ENCODE peak calls at places on chromosomes 13 and 19, in five cellular contexts. D, Q, R, P and W are unnamed samples. For H3K4me1, the result is how much of the 10 kb centered on the place peaks cover.

GRCh38 chr19:16594131-16594586 is 21.9 kb upstream of the SLC35E1 start:
- DNase-seq in P (no peak), R (peak), D (no peak), Q (no peak), W (no peak)

GRCh38 chr13:37059136-37059847 is at the start of gene SUPT20H:
- DNase-seq in D (peak), R (peak), P (peak), Q (peak), W (peak)

GRCh38 chr13:43981091-43981490 is 101.4 kb downstream of the LACC1 start:
- DNase-seq in R (no peak), D (peak), P (no peak), Q (no peak), W (no peak)

GRCh38 chr13:99640260-99640659 is 139.0 kb downstream of the TM9SF2 start:
- DNase-seq in R (no peak), D (no peak), Q (no peak), P (no peak), W (no peak)

GRCh38 chr19:41098762-41099161 is 10.5 kb downstream of the CYP2A13 start:
- DNase-seq in D (no peak), R (no peak), Q (no peak), P (no peak), W (no peak)

GRCh38 chr13:109687559-109688448 is 98.6 kb downstream of the IRS2 start:
- DNase-seq in P (no peak), Q (no peak), D (no peak), R (no peak), W (no peak)

GRCh38 chr13:33721719-33722118 is 96.2 kb upstream of the RFC3 start:
- DNase-seq in D (no peak), P (peak), R (no peak), Q (peak), W (no peak)

GRCh38 chr19:29896790-29897189 is 45.2 kb upstream of the URI1 start:
- DNase-seq in R (no peak), P (no peak), Q (no peak), D (no peak), W (no peak)

GRCh38 chr13:73101608-73102007 is 42.8 kb downstream of the KLF5 start:
- DNase-seq in Q (no peak), R (no peak), D (no peak), P (no peak), W (no peak)

GRCh38 chr13:113350938-113351335 is 13.0 kb downstream of the GRTP1 start:
- DNase-seq in D (no peak), P (no peak), R (no peak), Q (no peak), W (no peak)

GRCh38 chr13:74819549-74819948 is 662.4 kb downstream of the TBC1D4 start:
- DNase-seq in R (no peak), D (no peak), P (no peak), Q (no peak), W (no peak)

GRCh38 chr13:76425930-76426329 is 460.3 kb downstream of the KCTD12 start:
- DNase-seq in P (peak), D (no peak), R (no peak), Q (peak), W (no peak)

GRCh38 chr13:80001510-80001842 is 339.4 kb downstream of the SPRY2 start:
- DNase-seq in D (no peak), R (no peak), Q (no peak), P (no peak), W (no peak)

GRCh38 chr19:33221641-33222040 is 4.0 kb downstream of the SLC7A10 start:
- DNase-seq in D (no peak), Q (peak), R (no peak), P (no peak), W (no peak)

GRCh38 chr13:45472171-45472705 is 7.5 kb downstream of the COG3 start:
- DNase-seq in Q (no peak), P (no peak), R (no peak), D (no peak), W (no peak)

GRCh38 chr19:35986664-35987570 is 8.1 kb upstream of the SDHAF1 start:
- DNase-seq in P (no peak), R (no peak), Q (peak), D (peak), W (peak)

GRCh38 chr13:81379183-81379582 is 1038.3 kb upstream of the SPRY2 start:
- DNase-seq in D (no peak), R (no peak), P (no peak), Q (no peak), W (no peak)

GRCh38 chr13:94917814-94918213 is 205.5 kb upstream of the SOX21 start:
- DNase-seq in D (no peak), R (no peak), Q (no peak), P (peak), W (no peak)

GRCh38 chr13:21227917-21228316 is 51.5 kb downstream of the MRPL57 start:
- DNase-seq in Q (no peak), P (no peak), D (no peak), R (no peak), W (no peak)

GRCh38 chr19:5126498-5127223 is 157.7 kb downstream of the KDM4B start:
- DNase-seq in R (no peak), D (no peak), Q (no peak), P (no peak), W (peak)

GRCh38 chr13:69970521-69970920 is 137.1 kb upstream of the ATXN8OS start:
- DNase-seq in P (peak), R (no peak), D (no peak), Q (no peak), W (no peak)

GRCh38 chr19:56333506-56333905 is 18.9 kb upstream of the ZSCAN5A start:
- DNase-seq in P (peak), D (peak), R (peak), Q (peak), W (peak)

GRCh38 chr13:99721606-99722384 is 220.5 kb downstream of the TM9SF2 start:
- DNase-seq in D (no peak), R (no peak), Q (no peak), P (no peak), W (no peak)

GRCh38 chr13:114082849-114083645 is 49.4 kb downstream of the RASA3 start:
- DNase-seq in R (no peak), P (no peak), D (no peak), Q (no peak), W (no peak)

GRCh38 chr19:35712529-35712909 is 5.3 kb upstream of the KMT2B start:
- DNase-seq in P (no peak), D (no peak), R (no peak), Q (no peak), W (no peak)

GRCh38 chr19:35247526-35248309 is 1.1 kb upstream of the LSR start:
- DNase-seq in Q (no peak), P (no peak), R (no peak), D (peak), W (peak)

DNA sequence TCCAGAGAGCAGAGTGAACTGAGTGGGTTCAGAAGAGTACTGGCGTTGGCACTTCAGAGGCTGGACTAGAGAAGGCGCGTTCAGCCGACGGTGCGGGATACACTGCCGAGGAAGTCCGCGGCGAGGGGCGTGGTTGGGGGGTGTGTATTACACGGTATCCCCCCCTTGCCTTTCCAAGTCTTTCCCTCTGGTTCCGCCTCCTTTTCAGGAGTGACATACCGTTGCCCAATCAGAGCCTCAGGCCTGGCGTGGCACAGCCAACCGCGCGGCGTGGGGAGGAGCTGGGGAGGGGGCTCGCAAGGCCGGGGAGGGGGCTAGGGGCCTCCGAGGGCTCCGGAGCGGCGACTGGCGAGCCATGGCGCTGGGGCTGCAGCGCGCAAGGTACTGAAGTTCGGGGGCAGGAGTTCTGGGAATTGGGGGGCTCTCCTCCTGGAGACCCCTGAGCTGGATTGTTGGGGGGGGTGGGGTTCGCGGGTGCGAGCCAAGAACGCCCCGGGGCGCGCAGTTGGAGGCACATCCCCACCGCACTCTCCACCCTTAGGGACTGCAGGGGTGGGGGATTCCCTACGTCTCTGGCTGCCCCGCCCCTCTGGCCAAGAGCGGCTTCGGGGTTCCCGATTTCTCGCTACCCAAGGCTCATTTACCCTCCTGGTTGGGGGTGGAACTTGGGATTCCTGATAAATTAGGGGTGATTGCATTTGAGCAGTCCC is at the start of gene HIF3A:
- DNase-seq in D (peak), P (peak), Q (peak), R (no peak), W (no peak)
- H3K4me3 ChIP-seq in D (no peak), P (no peak), Q (no peak), R (no peak), W (no peak)

DNA sequence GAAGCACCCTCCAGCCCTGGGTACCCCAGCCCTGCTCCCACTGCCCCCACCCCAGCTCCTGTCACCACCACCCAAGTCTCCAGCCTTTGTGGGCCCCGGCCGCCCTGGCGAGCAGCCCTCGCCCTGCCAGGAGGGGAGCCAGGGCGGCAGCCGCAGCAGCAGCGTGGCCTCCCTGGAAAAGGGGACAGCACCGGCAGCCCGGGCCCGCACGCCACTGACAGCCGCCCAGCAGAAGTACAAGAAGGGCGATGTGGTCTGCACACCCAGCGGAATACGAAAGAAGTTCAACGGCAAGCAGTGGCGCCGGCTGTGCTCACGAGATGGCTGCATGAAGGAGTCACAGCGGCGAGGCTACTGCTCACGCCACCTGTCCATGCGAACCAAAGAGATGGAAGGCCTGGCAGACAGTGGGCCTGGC is 3.9 kb downstream of the CIC start:
- DNase-seq in D (no peak), P (no peak), Q (no peak), R (no peak), W (no peak)
- H3K4me1 ChIP-seq in D (under half), P (under half), Q (under half), R (under half), W (under half)

GRCh38 chr19:49807888-49808675 is 5.0 kb downstream of the FUZ start:
- DNase-seq in R (no peak), Q (no peak), P (no peak), D (no peak), W (no peak)
- H2AFZ ChIP-seq in R (no peak), Q (no peak), P (no peak), D (no peak), W (no peak)

GRCh38 chr13:97256343-97256783 is 34.2 kb downstream of the MBNL2 start:
- DNase-seq in Q (peak), P (peak), D (peak), R (no peak), W (no peak)
- H3K4me3 ChIP-seq in Q (peak), P (no peak), D (no peak), R (no peak), W (no peak)

GRCh38 chr13:98219685-98220084 is 42.6 kb upstream of the RNF113B start:
- DNase-seq in Q (no peak), P (no peak), R (no peak), D (no peak), W (no peak)

GRCh38 chr13:98216135-98216565 is 39.1 kb upstream of the RNF113B start:
- DNase-seq in P (peak), R (no peak), Q (peak), D (no peak), W (no peak)

GRCh38 chr13:98216711-98217110 is 39.6 kb upstream of the RNF113B start:
- DNase-seq in R (no peak), D (no peak), P (peak), Q (no peak), W (no peak)

GRCh38 chr13:98215508-98215907 is 38.4 kb upstream of the RNF113B start:
- DNase-seq in R (no peak), D (no peak), Q (no peak), P (no peak), W (no peak)

DNA sequence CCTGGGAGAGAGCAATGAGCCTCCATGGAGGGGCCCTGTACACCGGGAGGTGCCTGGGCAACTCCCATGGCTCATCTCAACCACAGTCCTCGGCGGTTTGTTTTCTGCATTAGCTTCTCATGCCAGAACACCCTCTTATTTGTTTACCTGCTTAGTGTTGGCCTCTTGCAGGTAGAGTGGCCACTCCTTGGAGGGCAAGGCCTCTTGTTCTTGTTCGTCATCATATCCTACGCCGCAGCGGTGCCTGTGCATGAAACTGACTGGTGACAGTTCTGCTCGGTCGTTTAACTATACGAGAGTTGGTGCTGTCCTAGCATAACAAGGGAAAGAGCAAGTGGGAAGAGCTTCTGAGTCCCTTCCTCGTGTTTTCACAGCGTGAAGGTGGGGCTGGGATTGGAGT is 40.5 kb upstream of the RNF113B start:
- DNase-seq in D (no peak), P (no peak), Q (no peak), R (no peak), W (no peak)
- H3K4me1 ChIP-seq in D (under half), P (under half), Q (under half), R (under half), W (under half)